ENCODE peak calls at places on chromosomes 3 and 15, in six cellular contexts. One of them, this sample, is unnamed.

GRCh38 chr3:72346526-72346926 is 501.7 kb downstream of the SHQ1 start:
- DNase-seq in HepG2: no peak
- DNase-seq in H1: no peak
- DNase-seq in SK-N-SH: no peak
- DNase-seq in K562: no peak
- DNase-seq in GM12892: no peak
- DNase-seq in this sample: no peak

GRCh38 chr15:31265090-31265870 is 61.4 kb upstream of the KLF13 start:
- DNase-seq in HepG2: peak; percentile 79
- DNase-seq in H1: peak; percentile 44
- DNase-seq in SK-N-SH: no peak
- DNase-seq in K562: no peak
- DNase-seq in GM12892: no peak
- DNase-seq in this sample: no peak

GRCh38 chr3:142603340-142603730 is 7.1 kb downstream of the PLS1 start:
- DNase-seq in HepG2: no peak
- DNase-seq in H1: no peak
- DNase-seq in SK-N-SH: no peak
- DNase-seq in K562: no peak
- DNase-seq in GM12892: no peak
- DNase-seq in this sample: no peak

GRCh38 chr3:79052054-79052681 is 715.6 kb downstream of the ROBO1 start:
- DNase-seq in HepG2: peak; percentile 40
- DNase-seq in H1: peak; percentile 56
- DNase-seq in SK-N-SH: no peak
- DNase-seq in K562: no peak
- DNase-seq in GM12892: no peak
- DNase-seq in this sample: no peak

GRCh38 chr3:149442845-149443544 is 31.5 kb upstream of the TM4SF4 start:
- DNase-seq in HepG2: no peak
- DNase-seq in H1: no peak
- DNase-seq in SK-N-SH: no peak
- DNase-seq in K562: no peak
- DNase-seq in GM12892: no peak
- DNase-seq in this sample: no peak

GRCh38 chr3:58651268-58651667 is 15.3 kb downstream of the FAM3D start:
- DNase-seq in HepG2: no peak
- DNase-seq in H1: no peak
- DNase-seq in SK-N-SH: no peak
- DNase-seq in K562: no peak
- DNase-seq in GM12892: no peak
- DNase-seq in this sample: no peak

GRCh38 chr15:76533060-76533955 is 196.7 kb downstream of the ISL2 start:
- DNase-seq in HepG2: peak; percentile 81
- DNase-seq in H1: no peak
- DNase-seq in SK-N-SH: no peak
- DNase-seq in K562: no peak
- DNase-seq in GM12892: no peak
- DNase-seq in this sample: no peak

GRCh38 chr15:52200831-52201365 is 9.7 kb upstream of the GNB5 start:
- DNase-seq in HepG2: no peak
- DNase-seq in H1: no peak
- DNase-seq in SK-N-SH: no peak
- DNase-seq in K562: no peak
- DNase-seq in GM12892: no peak
- DNase-seq in this sample: no peak

GRCh38 chr15:45650889-45651525 is 16.2 kb downstream of the SQOR start:
- DNase-seq in HepG2: no peak
- DNase-seq in H1: no peak
- DNase-seq in SK-N-SH: no peak
- DNase-seq in K562: no peak
- DNase-seq in GM12892: no peak
- DNase-seq in this sample: no peak

GRCh38 chr15:60720493-60721231 is 241.7 kb upstream of the ICE2 start:
- DNase-seq in HepG2: no peak
- DNase-seq in H1: no peak
- DNase-seq in SK-N-SH: no peak
- DNase-seq in K562: no peak
- DNase-seq in GM12892: no peak
- DNase-seq in this sample: no peak

GRCh38 chr3:151576524-151576923 is 115.7 kb upstream of the IGSF10 start:
- DNase-seq in HepG2: no peak
- DNase-seq in H1: no peak
- DNase-seq in SK-N-SH: no peak
- DNase-seq in K562: no peak
- DNase-seq in GM12892: no peak
- DNase-seq in this sample: no peak

GRCh38 chr15:77869021-77869895 is 208.3 kb downstream of the TBC1D2B start:
- DNase-seq in HepG2: no peak
- DNase-seq in H1: no peak
- DNase-seq in SK-N-SH: no peak
- DNase-seq in K562: no peak
- DNase-seq in GM12892: no peak
- DNase-seq in this sample: no peak

GRCh38 chr3:179321585-179322322 is 1.1 kb upstream of the ZNF639 start:
- DNase-seq in HepG2: peak; percentile 29
- DNase-seq in H1: peak; percentile 54
- DNase-seq in SK-N-SH: peak; percentile 56
- DNase-seq in K562: peak; percentile 20
- DNase-seq in GM12892: no peak
- DNase-seq in this sample: no peak

GRCh38 chr3:170737763-170738162 is 132.2 kb downstream of the RPL22L1 start:
- DNase-seq in HepG2: no peak
- DNase-seq in H1: no peak
- DNase-seq in SK-N-SH: no peak
- DNase-seq in K562: no peak
- DNase-seq in GM12892: no peak
- DNase-seq in this sample: no peak

GRCh38 chr3:147518465-147518864 is 109.3 kb downstream of the ZIC1 start:
- DNase-seq in HepG2: no peak
- DNase-seq in H1: no peak
- DNase-seq in SK-N-SH: no peak
- DNase-seq in K562: no peak
- DNase-seq in GM12892: no peak
- DNase-seq in this sample: no peak

GRCh38 chr3:187025254-187025655 is 94.9 kb downstream of the ST6GAL1 start:
- DNase-seq in HepG2: no peak
- DNase-seq in H1: no peak
- DNase-seq in SK-N-SH: no peak
- DNase-seq in K562: no peak
- DNase-seq in GM12892: no peak
- DNase-seq in this sample: no peak

GRCh38 chr15:90871097-90871715 is 2.8 kb downstream of the FURIN start:
- DNase-seq in HepG2: no peak
- DNase-seq in H1: peak; percentile 66
- DNase-seq in SK-N-SH: peak; percentile 79
- DNase-seq in K562: peak; percentile 68
- DNase-seq in GM12892: peak; percentile 46
- DNase-seq in this sample: no peak

GRCh38 chr3:138479355-138479964 is 45.0 kb downstream of the ESYT3 start:
- DNase-seq in HepG2: peak; percentile 50
- DNase-seq in H1: no peak
- DNase-seq in SK-N-SH: peak; percentile 69
- DNase-seq in K562: peak; percentile 41
- DNase-seq in GM12892: no peak
- DNase-seq in this sample: peak; percentile 25

GRCh38 chr15:93973287-93973686 is 258.1 kb upstream of the MCTP2 start:
- DNase-seq in HepG2: no peak
- DNase-seq in H1: no peak
- DNase-seq in SK-N-SH: no peak
- DNase-seq in K562: no peak
- DNase-seq in GM12892: no peak
- DNase-seq in this sample: no peak

GRCh38 chr3:138898301-138898700 is 48.6 kb downstream of the FOXL2 start:
- DNase-seq in HepG2: no peak
- DNase-seq in H1: no peak
- DNase-seq in SK-N-SH: no peak
- DNase-seq in K562: no peak
- DNase-seq in GM12892: no peak
- DNase-seq in this sample: no peak

GRCh38 chr3:41190509-41191284 is 8.6 kb upstream of the CTNNB1 start:
- DNase-seq in HepG2: peak; percentile 57
- DNase-seq in H1: no peak
- DNase-seq in SK-N-SH: no peak
- DNase-seq in K562: no peak
- DNase-seq in GM12892: no peak
- DNase-seq in this sample: no peak

GRCh38 chr15:68816158-68816557 is 4.5 kb downstream of the ANP32A start:
- DNase-seq in HepG2: no peak
- DNase-seq in H1: no peak
- DNase-seq in SK-N-SH: no peak
- DNase-seq in K562: no peak
- DNase-seq in GM12892: no peak
- DNase-seq in this sample: no peak

GRCh38 chr15:60592386-60593339 is 113.7 kb upstream of the ICE2 start:
- DNase-seq in HepG2: peak; percentile 74
- DNase-seq in H1: peak; percentile 81
- DNase-seq in SK-N-SH: peak; percentile 88
- DNase-seq in K562: peak; percentile 35
- DNase-seq in GM12892: peak; percentile 46
- DNase-seq in this sample: peak; percentile 66

GRCh38 chr15:79122943-79123342 is 32.4 kb upstream of the RASGRF1 start:
- DNase-seq in HepG2: no peak
- DNase-seq in H1: no peak
- DNase-seq in SK-N-SH: no peak
- DNase-seq in K562: no peak
- DNase-seq in GM12892: no peak
- DNase-seq in this sample: no peak

GRCh38 chr3:38555926-38556325 is 59.8 kb downstream of the EXOG start:
- DNase-seq in HepG2: no peak
- DNase-seq in H1: no peak
- DNase-seq in SK-N-SH: no peak
- DNase-seq in K562: no peak
- DNase-seq in GM12892: no peak
- DNase-seq in this sample: no peak

DNA sequence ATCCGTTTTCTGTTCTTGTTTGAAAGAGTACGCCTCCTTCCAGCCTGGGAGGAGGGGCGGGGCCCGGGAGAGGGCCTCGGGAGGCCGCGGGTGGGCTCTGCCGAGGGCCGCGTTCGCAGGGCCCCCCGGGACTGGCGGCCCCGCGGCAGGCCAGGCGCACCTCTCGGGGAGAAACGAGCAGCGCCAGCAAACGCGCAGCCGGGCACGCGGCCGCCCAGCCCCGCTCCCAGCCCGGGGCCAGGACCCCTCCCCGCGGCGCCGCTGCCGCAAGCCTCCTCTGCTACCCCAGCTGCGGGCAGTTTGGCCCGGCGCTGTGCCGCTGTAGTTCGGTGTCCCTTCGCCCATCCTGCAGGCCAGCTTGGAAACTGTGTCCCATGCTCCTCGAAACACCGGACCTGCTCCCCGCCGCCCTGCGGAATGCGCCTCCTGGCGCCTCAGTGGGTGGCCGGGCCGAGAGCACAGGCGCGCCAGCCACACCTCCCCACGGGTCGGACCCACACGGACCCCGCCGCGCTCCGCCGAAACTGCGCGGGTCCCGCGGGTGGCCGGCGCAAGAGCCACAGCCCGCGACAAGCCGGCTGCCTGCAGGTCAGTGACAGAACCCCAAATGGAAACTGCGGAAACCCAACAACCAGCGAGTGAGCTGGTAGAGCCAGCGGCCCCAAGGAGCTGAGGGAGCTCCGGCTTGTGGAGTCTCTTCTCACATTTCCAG is 2.2 kb downstream of the OCA2 start:
- DNase-seq in HepG2: no peak
- DNase-seq in H1: peak; percentile 64
- DNase-seq in SK-N-SH: no peak
- DNase-seq in K562: no peak
- DNase-seq in GM12892: no peak
- DNase-seq in this sample: no peak
- TF ChIP-seq TAF1 in HepG2: no peak
- TF ChIP-seq TAF1 in H1: no peak
- TF ChIP-seq TAF1 in SK-N-SH: no peak
- TF ChIP-seq TAF1 in K562: no peak
- TF ChIP-seq TAF1 in GM12892: no peak
- TF ChIP-seq TAF1 in this sample: no peak

GRCh38 chr3:101512521-101513418 is at the start of gene SENP7:
- DNase-seq in HepG2: peak; percentile 71
- DNase-seq in H1: peak; percentile 81
- DNase-seq in SK-N-SH: peak; percentile 89
- DNase-seq in K562: peak; percentile 84
- DNase-seq in GM12892: peak; percentile 67
- DNase-seq in this sample: peak; percentile 63

GRCh38 chr3:101519685-101520365 is 6.8 kb upstream of the SENP7 start:
- DNase-seq in HepG2: peak; percentile 56
- DNase-seq in H1: no peak
- DNase-seq in SK-N-SH: no peak
- DNase-seq in K562: no peak
- DNase-seq in GM12892: no peak
- DNase-seq in this sample: no peak

GRCh38 chr3:101521251-101521701 is 8.3 kb upstream of the SENP7 start:
- DNase-seq in HepG2: no peak
- DNase-seq in H1: no peak
- DNase-seq in SK-N-SH: no peak
- DNase-seq in K562: no peak
- DNase-seq in GM12892: no peak
- DNase-seq in this sample: no peak

GRCh38 chr3:101513419-101513986 is 491 bp upstream of the SENP7 start:
- DNase-seq in HepG2: no peak
- DNase-seq in H1: no peak
- DNase-seq in SK-N-SH: no peak
- DNase-seq in K562: no peak
- DNase-seq in GM12892: peak; percentile 45
- DNase-seq in this sample: peak; percentile 22

DNA sequence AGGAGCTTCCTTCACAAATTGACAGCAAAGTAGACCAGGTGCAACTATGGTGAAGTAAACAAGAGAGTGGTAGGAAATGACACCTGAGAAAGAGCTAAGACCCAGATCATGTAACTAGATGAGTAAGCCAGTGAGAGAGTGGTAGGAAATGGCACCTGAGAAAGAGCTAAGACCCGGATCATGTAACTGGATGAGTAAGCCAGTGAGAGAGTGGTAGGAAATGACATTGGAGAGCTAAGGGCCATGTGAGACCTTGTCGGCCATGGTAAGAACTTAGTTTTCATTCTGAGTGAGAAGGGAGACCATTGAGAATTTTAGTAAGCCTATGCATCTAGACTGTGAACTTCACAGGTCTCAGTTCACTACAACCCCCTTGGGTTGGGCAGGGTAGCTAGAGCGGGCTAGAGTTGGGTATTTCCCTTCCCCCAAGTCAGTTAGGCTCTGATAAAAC is 5.4 kb upstream of the SENP7 start:
- DNase-seq in HepG2: peak; percentile 29
- DNase-seq in H1: no peak
- DNase-seq in SK-N-SH: no peak
- DNase-seq in K562: no peak
- DNase-seq in GM12892: peak; percentile 32
- DNase-seq in this sample: peak; percentile 31
- TF ChIP-seq TAF1 in HepG2: no peak
- TF ChIP-seq TAF1 in H1: no peak
- TF ChIP-seq TAF1 in SK-N-SH: no peak
- TF ChIP-seq TAF1 in K562: no peak
- TF ChIP-seq TAF1 in GM12892: peak; percentile 49
- TF ChIP-seq TAF1 in this sample: no peak

GRCh38 chr15:65952425-65953053 is 83.2 kb downstream of the RAB11A start:
- DNase-seq in HepG2: peak; percentile 11
- DNase-seq in H1: peak; percentile 74
- DNase-seq in SK-N-SH: no peak
- DNase-seq in K562: peak; percentile 43
- DNase-seq in GM12892: no peak
- DNase-seq in this sample: no peak
- TF ChIP-seq TAF1 in HepG2: no peak
- TF ChIP-seq TAF1 in H1: no peak
- TF ChIP-seq TAF1 in SK-N-SH: no peak
- TF ChIP-seq TAF1 in K562: no peak
- TF ChIP-seq TAF1 in GM12892: no peak
- TF ChIP-seq TAF1 in this sample: no peak

GRCh38 chr15:62465173-62465572 is 300.1 kb upstream of the C2CD4B start:
- DNase-seq in HepG2: no peak
- DNase-seq in H1: no peak
- DNase-seq in SK-N-SH: no peak
- DNase-seq in K562: no peak
- DNase-seq in GM12892: no peak
- DNase-seq in this sample: no peak
- TF ChIP-seq TAF1 in HepG2: no peak
- TF ChIP-seq TAF1 in H1: no peak
- TF ChIP-seq TAF1 in SK-N-SH: no peak
- TF ChIP-seq TAF1 in K562: no peak
- TF ChIP-seq TAF1 in GM12892: no peak
- TF ChIP-seq TAF1 in this sample: no peak

This sample was measured in GM12891.